ENCODE peak calls at places on chromosomes 11 and 22, in five cellular contexts. One of them, this sample, is unnamed.

GRCh38 chr11:62689421-62690183 is at the start of gene LRRN4CL:
- DNase-seq in fibroblast of lung: peak; percentile 91
- DNase-seq in heart right ventricle: peak; percentile 65
- DNase-seq in ovary: peak; percentile 94
- DNase-seq in kidney: no peak
- DNase-seq in this sample: no peak

GRCh38 chr11:124199702-124200101 is 16.6 kb downstream of the OR10D3 start:
- DNase-seq in heart right ventricle: no peak
- DNase-seq in ovary: no peak
- DNase-seq in fibroblast of lung: peak; percentile 30
- DNase-seq in kidney: no peak
- DNase-seq in this sample: no peak

GRCh38 chr11:62804310-62805043 is 763 bp downstream of the NXF1 start:
- DNase-seq in kidney: peak; percentile 1
- DNase-seq in heart right ventricle: no peak
- DNase-seq in ovary: no peak
- DNase-seq in fibroblast of lung: peak; percentile 54
- DNase-seq in this sample: no peak

GRCh38 chr11:67441082-67441683 is 2.1 kb downstream of the CORO1B start:
- DNase-seq in kidney: peak; percentile 77
- DNase-seq in ovary: peak; percentile 34
- DNase-seq in heart right ventricle: no peak
- DNase-seq in fibroblast of lung: no peak
- DNase-seq in this sample: no peak

GRCh38 chr11:3195251-3196160 is 23.1 kb downstream of the MRGPRG start:
- DNase-seq in kidney: no peak
- DNase-seq in ovary: no peak
- DNase-seq in heart right ventricle: no peak
- DNase-seq in fibroblast of lung: peak; percentile 2
- DNase-seq in this sample: peak; percentile 69

GRCh38 chr11:102757823-102758549 is 22.4 kb downstream of the MMP10 start:
- DNase-seq in heart right ventricle: no peak
- DNase-seq in kidney: no peak
- DNase-seq in fibroblast of lung: peak; percentile 69
- DNase-seq in ovary: no peak
- DNase-seq in this sample: no peak

GRCh38 chr11:96486890-96487633 is 97.2 kb downstream of the JRKL start:
- DNase-seq in ovary: no peak
- DNase-seq in heart right ventricle: no peak
- DNase-seq in kidney: no peak
- DNase-seq in fibroblast of lung: peak; percentile 36
- DNase-seq in this sample: no peak

GRCh38 chr22:43560651-43561050 is 148.8 kb downstream of the MPPED1 start:
- DNase-seq in ovary: no peak
- DNase-seq in kidney: no peak
- DNase-seq in fibroblast of lung: no peak
- DNase-seq in heart right ventricle: no peak
- DNase-seq in this sample: no peak

GRCh38 chr11:132914600-132914999 is 617.7 kb downstream of the OPCML start:
- DNase-seq in kidney: no peak
- DNase-seq in fibroblast of lung: peak; percentile 25
- DNase-seq in heart right ventricle: no peak
- DNase-seq in ovary: no peak
- DNase-seq in this sample: no peak

GRCh38 chr11:27296406-27296994 is 66.5 kb downstream of the CCDC34 start:
- DNase-seq in heart right ventricle: no peak
- DNase-seq in kidney: no peak
- DNase-seq in fibroblast of lung: peak; percentile 75
- DNase-seq in ovary: no peak
- DNase-seq in this sample: peak; percentile 16

GRCh38 chr11:20087118-20087521 is 73.2 kb downstream of the DBX1 start:
- DNase-seq in fibroblast of lung: peak; percentile 94
- DNase-seq in ovary: no peak
- DNase-seq in heart right ventricle: no peak
- DNase-seq in kidney: no peak
- DNase-seq in this sample: no peak

GRCh38 chr11:20162824-20163777 is 2.8 kb upstream of the DBX1 start:
- DNase-seq in heart right ventricle: no peak
- DNase-seq in fibroblast of lung: peak; percentile 31
- DNase-seq in kidney: no peak
- DNase-seq in ovary: no peak
- DNase-seq in this sample: peak; percentile 15

GRCh38 chr11:48036011-48036410 is 55.7 kb downstream of the PTPRJ start:
- DNase-seq in kidney: peak; percentile 15
- DNase-seq in heart right ventricle: no peak
- DNase-seq in fibroblast of lung: peak; percentile 43
- DNase-seq in ovary: no peak
- DNase-seq in this sample: no peak

GRCh38 chr11:69371731-69372588 is 78.0 kb downstream of the MYEOV start:
- DNase-seq in ovary: no peak
- DNase-seq in heart right ventricle: no peak
- DNase-seq in fibroblast of lung: no peak
- DNase-seq in kidney: no peak
- DNase-seq in this sample: peak; percentile 2

GRCh38 chr11:61045271-61045670 is 57.0 kb upstream of the CD5 start:
- DNase-seq in fibroblast of lung: no peak
- DNase-seq in kidney: no peak
- DNase-seq in heart right ventricle: no peak
- DNase-seq in ovary: no peak
- DNase-seq in this sample: no peak

GRCh38 chr11:69157156-69157821 is 1.6 kb downstream of the SMIM38 start:
- DNase-seq in fibroblast of lung: peak; percentile 84
- DNase-seq in kidney: no peak
- DNase-seq in heart right ventricle: peak; percentile 66
- DNase-seq in ovary: no peak
- DNase-seq in this sample: no peak

GRCh38 chr11:118319031-118319814 is 14.7 kb downstream of the CD3E start:
- DNase-seq in fibroblast of lung: no peak
- DNase-seq in ovary: no peak
- DNase-seq in kidney: no peak
- DNase-seq in heart right ventricle: no peak
- DNase-seq in this sample: no peak

GRCh38 chr11:103086461-103086860 is 5.5 kb downstream of the DCUN1D5 start:
- DNase-seq in ovary: no peak
- DNase-seq in heart right ventricle: no peak
- DNase-seq in fibroblast of lung: peak; percentile 60
- DNase-seq in kidney: no peak
- DNase-seq in this sample: no peak

GRCh38 chr11:72736452-72737069 is 15.6 kb downstream of the ARAP1 start:
- DNase-seq in heart right ventricle: no peak
- DNase-seq in kidney: peak; percentile 84
- DNase-seq in fibroblast of lung: peak; percentile 31
- DNase-seq in ovary: no peak
- DNase-seq in this sample: no peak

DNA sequence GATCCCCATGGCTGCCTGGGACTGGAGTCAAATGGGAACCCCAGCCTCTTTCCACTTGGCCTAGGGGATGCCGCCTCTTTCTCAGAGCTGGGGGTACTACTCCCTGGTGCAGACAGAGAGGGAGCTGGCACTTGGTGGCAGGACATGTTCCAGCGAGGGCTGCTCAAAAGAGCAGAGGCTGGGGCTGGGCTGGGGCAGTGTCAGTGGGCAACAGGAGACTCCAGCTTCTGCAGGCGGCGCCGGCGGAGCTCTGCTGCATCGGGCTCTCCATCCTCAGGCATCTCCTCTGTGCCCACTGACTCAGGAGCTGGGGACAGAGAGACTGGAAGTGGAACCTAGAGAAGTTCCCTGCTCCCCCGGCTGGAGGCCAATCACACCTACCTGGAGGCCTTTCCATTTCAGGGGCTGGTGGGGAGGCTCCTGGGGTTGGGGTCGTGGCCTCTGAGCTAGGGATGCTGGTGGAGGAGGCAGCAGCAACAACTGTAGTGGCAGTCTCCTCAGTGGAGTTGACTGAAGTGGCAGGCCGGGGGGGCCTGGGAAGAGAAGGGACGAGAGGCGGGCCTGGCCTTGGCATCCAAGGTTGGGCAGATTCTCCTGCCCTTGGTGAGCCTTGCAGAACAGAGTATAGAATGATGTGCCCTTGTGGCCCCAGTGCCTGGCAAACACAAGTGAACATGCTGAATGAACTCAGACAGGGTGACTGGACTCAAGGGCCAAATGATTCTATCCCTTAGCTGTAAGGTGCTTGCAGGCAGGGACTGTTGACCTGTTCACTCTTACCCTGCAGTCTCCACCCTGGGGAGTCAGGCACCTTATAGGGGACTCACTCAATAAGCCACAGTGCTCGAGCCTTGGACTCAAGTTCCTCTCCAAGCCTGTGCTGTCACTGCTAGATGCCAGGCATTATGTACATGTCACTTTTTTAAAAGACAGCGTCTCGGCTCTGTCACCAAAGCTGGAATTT is 5.9 kb downstream of the SYVN1 start:
- DNase-seq in ovary: no peak
- DNase-seq in kidney: no peak
- DNase-seq in fibroblast of lung: no peak
- DNase-seq in heart right ventricle: no peak
- DNase-seq in this sample: no peak
- H3K36me3 ChIP-seq in ovary: no peaks in the 10 kb centered on the region
- H3K36me3 ChIP-seq in kidney: peaks cover 76% of the 10 kb centered on the region
- H3K36me3 ChIP-seq in fibroblast of lung: peaks cover 43% of the 10 kb centered on the region
- H3K36me3 ChIP-seq in heart right ventricle: peaks cover 7% of the 10 kb centered on the region
- H3K36me3 ChIP-seq in this sample: peaks cover 76% of the 10 kb centered on the region

GRCh38 chr11:35160248-35160820 is 21.4 kb downstream of the CD44 start:
- DNase-seq in kidney: no peak
- DNase-seq in heart right ventricle: no peak
- DNase-seq in fibroblast of lung: no peak
- DNase-seq in ovary: no peak
- DNase-seq in this sample: no peak
- H3K4me3 ChIP-seq in kidney: no peak overlapping the region
- H3K4me3 ChIP-seq in heart right ventricle: no peak overlapping the region
- H3K4me3 ChIP-seq in fibroblast of lung: no peak overlapping the region
- H3K4me3 ChIP-seq in ovary: no peak overlapping the region
- H3K4me3 ChIP-seq in this sample: no peak overlapping the region

DNA sequence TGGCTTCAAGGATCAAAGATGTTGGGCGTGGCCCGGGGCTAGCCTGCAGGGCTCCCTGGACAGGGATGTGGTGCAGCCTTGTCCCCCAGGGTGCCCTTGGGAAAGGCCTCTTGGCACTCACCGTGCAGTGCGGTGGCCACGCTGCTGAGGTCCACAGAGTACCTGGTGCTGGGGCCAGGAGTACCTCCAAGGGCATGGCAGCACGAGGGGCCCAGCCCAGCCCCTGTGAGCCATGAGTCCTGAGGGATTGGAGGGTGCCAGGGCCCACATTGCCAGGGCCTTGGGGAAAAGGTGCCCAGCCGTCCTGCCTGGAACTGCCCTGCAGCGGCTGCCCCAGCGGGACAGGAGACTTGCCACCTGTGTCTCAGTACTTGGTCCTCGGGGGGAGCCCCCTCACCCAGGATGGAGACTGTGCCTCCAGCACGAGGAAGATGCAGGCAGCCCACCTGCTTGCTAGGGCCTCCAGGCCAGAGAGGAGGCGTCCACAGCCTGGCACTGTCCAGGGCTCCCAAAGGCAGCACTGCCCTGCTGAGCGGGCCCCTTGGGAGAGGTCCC is 44.2 kb downstream of the GRAMD4 start:
- DNase-seq in ovary: no peak
- DNase-seq in heart right ventricle: peak; percentile 26
- DNase-seq in fibroblast of lung: no peak
- DNase-seq in kidney: no peak
- DNase-seq in this sample: no peak
- H3K36me3 ChIP-seq in ovary: no peaks in the 10 kb centered on the region
- H3K36me3 ChIP-seq in heart right ventricle: peaks cover 14% of the 10 kb centered on the region
- H3K36me3 ChIP-seq in fibroblast of lung: no peaks in the 10 kb centered on the region
- H3K36me3 ChIP-seq in kidney: peaks cover 27% of the 10 kb centered on the region
- H3K36me3 ChIP-seq in this sample: no peaks in the 10 kb centered on the region

GRCh38 chr22:22201185-22201924 is 43.2 kb upstream of the VPREB1 start:
- DNase-seq in kidney: no peak
- DNase-seq in heart right ventricle: peak; percentile 50
- DNase-seq in ovary: no peak
- DNase-seq in fibroblast of lung: no peak
- DNase-seq in this sample: peak; percentile 16
- H3K4me3 ChIP-seq in kidney: no peak overlapping the region
- H3K4me3 ChIP-seq in heart right ventricle: no peak overlapping the region
- H3K4me3 ChIP-seq in ovary: no peak overlapping the region
- H3K4me3 ChIP-seq in fibroblast of lung: no peak overlapping the region
- H3K4me3 ChIP-seq in this sample: no peak overlapping the region

GRCh38 chr11:128482092-128482491 is 105.3 kb downstream of the ETS1 start:
- DNase-seq in kidney: no peak
- DNase-seq in fibroblast of lung: no peak
- DNase-seq in ovary: no peak
- DNase-seq in heart right ventricle: no peak
- DNase-seq in this sample: no peak
- H3K36me3 ChIP-seq in kidney: peaks cover 39% of the 10 kb centered on the region
- H3K36me3 ChIP-seq in fibroblast of lung: peaks cover 22% of the 10 kb centered on the region
- H3K36me3 ChIP-seq in ovary: no peaks in the 10 kb centered on the region
- H3K36me3 ChIP-seq in heart right ventricle: no peaks in the 10 kb centered on the region
- H3K36me3 ChIP-seq in this sample: no peaks in the 10 kb centered on the region

GRCh38 chr11:87298155-87298554 is 260.4 kb downstream of the TMEM135 start:
- DNase-seq in ovary: no peak
- DNase-seq in fibroblast of lung: no peak
- DNase-seq in heart right ventricle: no peak
- DNase-seq in kidney: no peak
- DNase-seq in this sample: no peak
- H3K4me3 ChIP-seq in ovary: no peak overlapping the region
- H3K4me3 ChIP-seq in fibroblast of lung: no peak overlapping the region
- H3K4me3 ChIP-seq in heart right ventricle: no peak overlapping the region
- H3K4me3 ChIP-seq in kidney: no peak overlapping the region
- H3K4me3 ChIP-seq in this sample: no peak overlapping the region